ENCODE peak calls at places on chromosomes 11 and 22, in eight cellular contexts. One of them, this sample, is unnamed.

GRCh38 chr22:31620756-31621480 is 41.1 kb downstream of the PISD start:
- DNase-seq in GM23338: no peak
- DNase-seq in coronary artery: no peak
- DNase-seq in dorsolateral prefrontal cortex: no peak
- DNase-seq in H9: no peak
- DNase-seq in cardiac fibroblast: no peak
- DNase-seq in A549: no peak
- DNase-seq in choroid plexus epithelial cell: no peak
- DNase-seq in this sample: no peak

GRCh38 chr11:77049081-77049480 is 14.9 kb downstream of the B3GNT6 start:
- DNase-seq in GM23338: no peak
- DNase-seq in coronary artery: no peak
- DNase-seq in dorsolateral prefrontal cortex: no peak
- DNase-seq in H9: no peak
- DNase-seq in cardiac fibroblast: no peak
- DNase-seq in A549: no peak
- DNase-seq in choroid plexus epithelial cell: no peak
- DNase-seq in this sample: no peak

GRCh38 chr11:18789942-18790341 is 1.7 kb downstream of the PTPN5 start:
- DNase-seq in GM23338: no peak
- DNase-seq in coronary artery: peak
- DNase-seq in dorsolateral prefrontal cortex: no peak
- DNase-seq in H9: peak
- DNase-seq in cardiac fibroblast: no peak
- DNase-seq in A549: no peak
- DNase-seq in choroid plexus epithelial cell: no peak
- DNase-seq in this sample: no peak

GRCh38 chr22:24325105-24325757 is 54.6 kb downstream of the SPECC1L start:
- DNase-seq in GM23338: peak
- DNase-seq in coronary artery: no peak
- DNase-seq in dorsolateral prefrontal cortex: no peak
- DNase-seq in H9: no peak
- DNase-seq in cardiac fibroblast: peak
- DNase-seq in A549: peak
- DNase-seq in choroid plexus epithelial cell: peak
- DNase-seq in this sample: peak

GRCh38 chr11:1458340-1459218 is 28.0 kb downstream of the MOB2 start:
- DNase-seq in GM23338: peak
- DNase-seq in coronary artery: peak
- DNase-seq in dorsolateral prefrontal cortex: peak
- DNase-seq in H9: peak
- DNase-seq in cardiac fibroblast: peak
- DNase-seq in A549: peak
- DNase-seq in choroid plexus epithelial cell: peak
- DNase-seq in this sample: peak

GRCh38 chr22:47020157-47020556 is 257.7 kb downstream of the TBC1D22A start:
- DNase-seq in GM23338: no peak
- DNase-seq in coronary artery: no peak
- DNase-seq in dorsolateral prefrontal cortex: no peak
- DNase-seq in H9: no peak
- DNase-seq in cardiac fibroblast: no peak
- DNase-seq in A549: no peak
- DNase-seq in choroid plexus epithelial cell: peak
- DNase-seq in this sample: no peak

GRCh38 chr11:396511-396947 is 2.5 kb downstream of the PKP3 start:
- DNase-seq in GM23338: peak
- DNase-seq in coronary artery: no peak
- DNase-seq in dorsolateral prefrontal cortex: no peak
- DNase-seq in H9: no peak
- DNase-seq in cardiac fibroblast: peak
- DNase-seq in A549: peak
- DNase-seq in choroid plexus epithelial cell: peak
- DNase-seq in this sample: no peak

GRCh38 chr22:50507421-50507990 is at the start of gene LMF2:
- DNase-seq in GM23338: peak
- DNase-seq in coronary artery: peak
- DNase-seq in dorsolateral prefrontal cortex: peak
- DNase-seq in H9: no peak
- DNase-seq in cardiac fibroblast: no peak
- DNase-seq in A549: no peak
- DNase-seq in choroid plexus epithelial cell: no peak
- DNase-seq in this sample: no peak

GRCh38 chr11:127003260-127003981 is 2.9 kb upstream of the KIRREL3 start:
- DNase-seq in GM23338: peak
- DNase-seq in coronary artery: no peak
- DNase-seq in dorsolateral prefrontal cortex: peak
- DNase-seq in H9: peak
- DNase-seq in cardiac fibroblast: no peak
- DNase-seq in A549: peak
- DNase-seq in choroid plexus epithelial cell: no peak
- DNase-seq in this sample: no peak

GRCh38 chr11:76257040-76257730 is 50.9 kb upstream of the WNT11 start:
- DNase-seq in GM23338: no peak
- DNase-seq in coronary artery: no peak
- DNase-seq in dorsolateral prefrontal cortex: no peak
- DNase-seq in H9: no peak
- DNase-seq in cardiac fibroblast: no peak
- DNase-seq in A549: no peak
- DNase-seq in choroid plexus epithelial cell: no peak
- DNase-seq in this sample: no peak

GRCh38 chr11:6603287-6604080 is at the start of the genes ILK and RRP8:
- DNase-seq in GM23338: peak
- DNase-seq in coronary artery: peak
- DNase-seq in dorsolateral prefrontal cortex: peak
- DNase-seq in H9: peak
- DNase-seq in cardiac fibroblast: peak
- DNase-seq in A549: peak
- DNase-seq in choroid plexus epithelial cell: peak
- DNase-seq in this sample: peak
- TF ChIP-seq CTCF in GM23338: no peak
- TF ChIP-seq CTCF in coronary artery: no peak
- TF ChIP-seq CTCF in dorsolateral prefrontal cortex: peak
- TF ChIP-seq CTCF in H9: no peak
- TF ChIP-seq CTCF in cardiac fibroblast: peak
- TF ChIP-seq CTCF in A549: no peak
- TF ChIP-seq CTCF in choroid plexus epithelial cell: peak
- TF ChIP-seq CTCF in this sample: no peak

GRCh38 chr22:41285441-41285819 is 557 bp downstream of the RANGAP1 start:
- DNase-seq in GM23338: peak
- DNase-seq in coronary artery: peak
- DNase-seq in dorsolateral prefrontal cortex: peak
- DNase-seq in H9: peak
- DNase-seq in cardiac fibroblast: peak
- DNase-seq in A549: peak
- DNase-seq in choroid plexus epithelial cell: peak
- DNase-seq in this sample: peak

GRCh38 chr22:41286639-41287091 is 678 bp upstream of the RANGAP1 start:
- DNase-seq in GM23338: no peak
- DNase-seq in coronary artery: no peak
- DNase-seq in dorsolateral prefrontal cortex: no peak
- DNase-seq in H9: no peak
- DNase-seq in cardiac fibroblast: no peak
- DNase-seq in A549: peak
- DNase-seq in choroid plexus epithelial cell: no peak
- DNase-seq in this sample: no peak

GRCh38 chr22:41288245-41288946 is 2.4 kb upstream of the RANGAP1 start:
- DNase-seq in GM23338: peak
- DNase-seq in coronary artery: no peak
- DNase-seq in dorsolateral prefrontal cortex: no peak
- DNase-seq in H9: peak
- DNase-seq in cardiac fibroblast: peak
- DNase-seq in A549: peak
- DNase-seq in choroid plexus epithelial cell: peak
- DNase-seq in this sample: peak

GRCh38 chr22:41284465-41284864 is 1.5 kb downstream of the RANGAP1 start:
- DNase-seq in GM23338: no peak
- DNase-seq in coronary artery: no peak
- DNase-seq in dorsolateral prefrontal cortex: no peak
- DNase-seq in H9: no peak
- DNase-seq in cardiac fibroblast: no peak
- DNase-seq in A549: no peak
- DNase-seq in choroid plexus epithelial cell: no peak
- DNase-seq in this sample: peak

GRCh38 chr22:41285820-41286638 is at the start of gene RANGAP1:
- DNase-seq in GM23338: peak
- DNase-seq in coronary artery: peak
- DNase-seq in dorsolateral prefrontal cortex: peak
- DNase-seq in H9: peak
- DNase-seq in cardiac fibroblast: peak
- DNase-seq in A549: peak
- DNase-seq in choroid plexus epithelial cell: peak
- DNase-seq in this sample: peak
- TF ChIP-seq CTCF in GM23338: no peak
- TF ChIP-seq CTCF in coronary artery: no peak
- TF ChIP-seq CTCF in dorsolateral prefrontal cortex: no peak
- TF ChIP-seq CTCF in H9: no peak
- TF ChIP-seq CTCF in cardiac fibroblast: peak
- TF ChIP-seq CTCF in A549: no peak
- TF ChIP-seq CTCF in choroid plexus epithelial cell: peak
- TF ChIP-seq CTCF in this sample: no peak

GRCh38 chr11:95706974-95707387 is 82.6 kb downstream of the FAM76B start:
- DNase-seq in GM23338: no peak
- DNase-seq in coronary artery: no peak
- DNase-seq in dorsolateral prefrontal cortex: no peak
- DNase-seq in H9: no peak
- DNase-seq in cardiac fibroblast: no peak
- DNase-seq in A549: no peak
- DNase-seq in choroid plexus epithelial cell: no peak
- DNase-seq in this sample: no peak
- TF ChIP-seq CTCF in GM23338: no peak
- TF ChIP-seq CTCF in coronary artery: no peak
- TF ChIP-seq CTCF in dorsolateral prefrontal cortex: no peak
- TF ChIP-seq CTCF in H9: no peak
- TF ChIP-seq CTCF in cardiac fibroblast: no peak
- TF ChIP-seq CTCF in A549: no peak
- TF ChIP-seq CTCF in choroid plexus epithelial cell: no peak
- TF ChIP-seq CTCF in this sample: no peak

DNA sequence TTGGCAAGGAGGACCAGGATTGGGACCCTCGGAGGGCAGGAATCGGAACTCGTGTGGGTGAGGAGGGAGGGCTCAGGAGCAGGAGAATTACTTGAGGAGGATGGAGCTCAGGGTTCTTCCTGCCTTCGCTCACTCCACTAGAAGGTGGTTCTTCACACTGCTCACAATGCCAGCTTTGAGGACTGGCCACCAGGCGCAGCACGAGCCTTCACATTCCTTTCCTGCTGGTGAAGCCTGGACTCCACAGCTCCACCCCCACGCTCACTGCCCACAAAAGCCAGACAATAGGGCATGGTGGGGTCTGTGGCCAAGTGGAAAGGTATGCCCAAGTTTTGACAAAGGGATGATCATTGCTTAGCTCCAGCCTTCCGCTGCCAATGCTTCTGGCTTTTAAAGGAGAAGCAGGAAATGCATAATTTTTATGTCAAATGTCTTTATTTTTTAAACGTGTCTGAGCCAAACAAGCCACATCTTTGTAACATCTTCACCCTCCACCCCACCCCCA is 58.0 kb upstream of the FADD start:
- DNase-seq in GM23338: no peak
- DNase-seq in coronary artery: no peak
- DNase-seq in dorsolateral prefrontal cortex: no peak
- DNase-seq in H9: no peak
- DNase-seq in cardiac fibroblast: no peak
- DNase-seq in A549: peak
- DNase-seq in choroid plexus epithelial cell: no peak
- DNase-seq in this sample: no peak
- TF ChIP-seq CTCF in GM23338: no peak
- TF ChIP-seq CTCF in coronary artery: no peak
- TF ChIP-seq CTCF in dorsolateral prefrontal cortex: no peak
- TF ChIP-seq CTCF in H9: no peak
- TF ChIP-seq CTCF in cardiac fibroblast: no peak
- TF ChIP-seq CTCF in A549: no peak
- TF ChIP-seq CTCF in choroid plexus epithelial cell: no peak
- TF ChIP-seq CTCF in this sample: no peak

DNA sequence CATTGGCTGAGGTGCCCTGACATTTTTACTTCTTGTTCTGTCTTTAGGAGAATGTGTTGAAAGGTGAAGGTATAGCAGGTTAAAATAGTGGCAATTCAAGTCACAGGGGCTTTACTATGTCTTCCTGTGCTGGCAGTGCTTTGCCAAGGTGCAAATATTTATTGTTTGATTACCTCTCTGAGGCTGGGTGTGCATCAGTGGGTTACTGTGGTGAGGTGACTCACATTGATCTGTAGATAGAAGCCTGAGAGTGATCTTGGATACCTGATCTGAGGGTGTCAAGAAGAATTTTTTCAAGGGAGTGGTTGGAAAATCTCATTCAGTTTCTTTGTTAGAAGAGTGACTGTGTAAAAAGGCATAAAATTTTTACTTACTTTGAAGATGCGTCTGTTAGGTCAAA is 90.0 kb downstream of the ARHGAP42 start:
- DNase-seq in GM23338: no peak
- DNase-seq in coronary artery: no peak
- DNase-seq in dorsolateral prefrontal cortex: no peak
- DNase-seq in H9: no peak
- DNase-seq in cardiac fibroblast: no peak
- DNase-seq in A549: peak
- DNase-seq in choroid plexus epithelial cell: no peak
- DNase-seq in this sample: peak
- TF ChIP-seq CTCF in GM23338: no peak
- TF ChIP-seq CTCF in coronary artery: no peak
- TF ChIP-seq CTCF in dorsolateral prefrontal cortex: no peak
- TF ChIP-seq CTCF in H9: no peak
- TF ChIP-seq CTCF in cardiac fibroblast: no peak
- TF ChIP-seq CTCF in A549: no peak
- TF ChIP-seq CTCF in choroid plexus epithelial cell: no peak
- TF ChIP-seq CTCF in this sample: no peak